ENCODE peak calls at places on chromosomes 2 and 18, in five cellular contexts. O, I, D, K and L are unnamed samples.

GRCh38 chr2:128347701-128348504 is 29.2 kb upstream of the HS6ST1 start:
- DNase-seq in O (no peak), I (no peak), D (peak), K (peak), L (peak)

GRCh38 chr18:46719388-46719787 is 37.5 kb downstream of the ST8SIA5 start:
- DNase-seq in O (no peak), I (peak), D (no peak), K (no peak), L (no peak)

GRCh38 chr18:36454848-36455458 is 157.4 kb downstream of the FHOD3 start:
- DNase-seq in O (no peak), I (no peak), D (no peak), K (no peak), L (no peak)

GRCh38 chr2:6554403-6554802 is 311.3 kb downstream of the CMPK2 start:
- DNase-seq in O (no peak), I (no peak), D (no peak), K (no peak), L (no peak)

GRCh38 chr2:149832256-149832655 is 244.7 kb upstream of the MMADHC start:
- DNase-seq in O (no peak), I (no peak), D (no peak), K (no peak), L (no peak)

GRCh38 chr2:197145471-197146056 is 165.0 kb downstream of the ANKRD44 start:
- DNase-seq in O (no peak), I (peak), D (no peak), K (no peak), L (no peak)

GRCh38 chr2:175054340-175054739 is 49.2 kb upstream of the CHN1 start:
- DNase-seq in O (no peak), I (no peak), D (no peak), K (no peak), L (no peak)

GRCh38 chr2:28291811-28292455 is 100.7 kb upstream of the FOSL2 start:
- DNase-seq in O (no peak), I (no peak), D (no peak), K (no peak), L (no peak)

GRCh38 chr2:66070717-66071602 is 364.0 kb upstream of the MEIS1 start:
- DNase-seq in O (no peak), I (no peak), D (no peak), K (no peak), L (no peak)

GRCh38 chr2:126657636-126658315 is 1.8 kb downstream of the GYPC start:
- DNase-seq in O (peak), I (peak), D (peak), K (peak), L (peak)

GRCh38 chr18:26543368-26543767 is 5.0 kb downstream of the KCTD1 start:
- DNase-seq in O (no peak), I (no peak), D (no peak), K (no peak), L (no peak)

GRCh38 chr2:892892-893291 is 57.8 kb upstream of the SNTG2 start:
- DNase-seq in O (no peak), I (no peak), D (no peak), K (no peak), L (no peak)

GRCh38 chr2:205739618-205740017 is 57.3 kb downstream of the NRP2 start:
- DNase-seq in O (no peak), I (no peak), D (no peak), K (no peak), L (no peak)

GRCh38 chr2:156470975-156471583 is 34.9 kb downstream of the GPD2 start:
- DNase-seq in O (no peak), I (no peak), D (no peak), K (no peak), L (no peak)

GRCh38 chr2:17470855-17471641 is 47.2 kb downstream of the RAD51AP2 start:
- DNase-seq in O (peak), I (no peak), D (no peak), K (no peak), L (no peak)

GRCh38 chr2:42967959-42968674 is 175.7 kb upstream of the HAAO start:
- DNase-seq in O (no peak), I (no peak), D (peak), K (peak), L (peak)

GRCh38 chr2:95047629-95048510 is 22.4 kb downstream of the MAL start:
- DNase-seq in O (no peak), I (no peak), D (no peak), K (no peak), L (no peak)

GRCh38 chr2:240250985-240251847 is 110.8 kb upstream of the OTOS start:
- DNase-seq in O (no peak), I (peak), D (peak), K (peak), L (peak)

GRCh38 chr18:63307555-63308200 is 11.9 kb downstream of the BCL2 start:
- DNase-seq in O (no peak), I (no peak), D (no peak), K (no peak), L (no peak)

GRCh38 chr2:159202568-159203071 is 83.9 kb downstream of the WDSUB1 start:
- DNase-seq in O (no peak), I (peak), D (no peak), K (peak), L (no peak)

GRCh38 chr2:217459675-217460405 is 543.0 kb downstream of the TNS1 start:
- DNase-seq in O (no peak), I (no peak), D (no peak), K (no peak), L (no peak)

GRCh38 chr2:111029135-111029927 is 91.4 kb upstream of the BCL2L11 start:
- DNase-seq in O (no peak), I (peak), D (no peak), K (no peak), L (no peak)

GRCh38 chr2:234245945-234246344 is 195.4 kb downstream of the SPP2 start:
- DNase-seq in O (no peak), I (no peak), D (no peak), K (no peak), L (no peak)

GRCh38 chr18:36895606-36896005 is 66.7 kb downstream of the KIAA1328 start:
- DNase-seq in O (no peak), I (no peak), D (no peak), K (no peak), L (no peak)

GRCh38 chr2:25323042-25323514 is 18.6 kb downstream of the DNMT3A start:
- DNase-seq in O (peak), I (peak), D (no peak), K (no peak), L (no peak)

GRCh38 chr2:113157897-113158753 is 15.6 kb upstream of the PSD4 start:
- DNase-seq in O (no peak), I (peak), D (no peak), K (no peak), L (no peak)

GRCh38 chr2:189086710-189087109 is 92.9 kb downstream of the COL5A2 start:
- DNase-seq in O (no peak), I (no peak), D (no peak), K (no peak), L (no peak)

GRCh38 chr2:188309364-188309763 is 17.7 kb downstream of the GULP1 start:
- DNase-seq in O (no peak), I (no peak), D (no peak), K (no peak), L (no peak)

GRCh38 chr2:205337307-205337706 is 345.0 kb upstream of the NRP2 start:
- DNase-seq in O (no peak), I (no peak), D (no peak), K (no peak), L (no peak)

GRCh38 chr2:138818479-138818878 is 38.3 kb upstream of the NXPH2 start:
- DNase-seq in O (no peak), I (no peak), D (no peak), K (no peak), L (no peak)

GRCh38 chr2:88865801-88866353 is 174.4 kb downstream of the RPIA start:
- DNase-seq in O (no peak), I (no peak), D (no peak), K (no peak), L (no peak)

GRCh38 chr2:215441560-215442391 is 5.9 kb upstream of the FN1 start:
- DNase-seq in O (no peak), I (no peak), D (no peak), K (no peak), L (no peak)

GRCh38 chr2:105038383-105039061 is 653 bp downstream of the MRPS9 start:
- DNase-seq in O (no peak), I (no peak), D (no peak), K (no peak), L (no peak)

GRCh38 chr2:166419616-166419934 is 43.8 kb upstream of the SCN9A start:
- DNase-seq in O (no peak), I (no peak), D (no peak), K (no peak), L (no peak)

GRCh38 chr18:36296591-36297418 is 708 bp upstream of the FHOD3 start:
- DNase-seq in O (peak), I (peak), D (peak), K (peak), L (no peak)

GRCh38 chr2:66428986-66429612 is 5.8 kb upstream of the MEIS1 start:
- DNase-seq in O (no peak), I (no peak), D (no peak), K (no peak), L (no peak)

GRCh38 chr2:63581266-63581961 is 6.9 kb downstream of the WDPCP start:
- DNase-seq in O (no peak), I (no peak), D (no peak), K (peak), L (no peak)

GRCh38 chr2:63576546-63576945 is 11.7 kb downstream of the WDPCP start:
- DNase-seq in O (no peak), I (no peak), D (no peak), K (no peak), L (no peak)

GRCh38 chr2:63578767-63579166 is 9.5 kb downstream of the WDPCP start:
- DNase-seq in O (no peak), I (no peak), D (no peak), K (no peak), L (no peak)

GRCh38 chr2:63582873-63583272 is 5.4 kb downstream of the WDPCP start:
- DNase-seq in O (no peak), I (no peak), D (no peak), K (no peak), L (no peak)

DNA sequence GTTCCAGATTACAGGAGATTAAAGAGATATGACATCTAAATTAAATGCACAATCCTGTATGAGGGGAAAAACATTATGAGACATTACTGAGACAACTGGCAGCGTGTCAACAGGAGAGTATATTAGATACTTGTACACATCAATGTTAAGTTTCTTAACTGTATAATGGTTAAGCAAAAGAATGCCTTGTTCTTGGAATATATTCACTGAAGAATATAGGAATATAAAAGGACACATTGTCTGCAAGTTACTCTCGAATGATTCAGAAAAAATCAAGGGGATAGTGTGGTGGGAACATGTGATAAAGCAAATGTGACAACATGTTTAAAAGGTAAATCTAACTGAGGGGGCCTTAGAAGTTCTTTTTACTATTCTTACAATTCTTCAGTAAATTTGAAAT is 7.6 kb downstream of the WDPCP start:
- DNase-seq in O (no peak), I (no peak), D (no peak), K (no peak), L (no peak)
- H3K27ac ChIP-seq in O (no peak), I (no peak), D (peak), K (peak), L (no peak)

DNA sequence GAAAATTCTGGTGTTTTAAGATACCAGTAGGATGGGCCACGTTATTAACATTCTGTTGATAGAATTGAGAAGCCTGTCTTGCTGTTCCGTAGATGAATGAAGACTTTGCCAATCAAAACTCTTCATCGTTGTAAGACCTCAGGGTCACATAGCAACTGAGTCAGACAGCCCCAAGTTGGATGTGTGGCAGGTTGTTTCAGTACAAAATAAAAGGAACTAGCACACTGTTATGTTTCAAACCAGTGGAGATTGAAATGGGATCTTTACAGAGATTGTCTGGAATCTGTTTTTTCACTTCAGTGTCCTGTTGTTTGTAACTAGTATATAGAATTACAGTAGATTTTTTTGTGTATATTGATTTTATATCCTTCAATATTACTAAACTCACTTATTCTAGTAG is 22.6 kb downstream of the EPC2 start:
- DNase-seq in O (no peak), I (no peak), D (no peak), K (no peak), L (no peak)
- H3K27ac ChIP-seq in O (no peak), I (no peak), D (no peak), K (no peak), L (no peak)

DNA sequence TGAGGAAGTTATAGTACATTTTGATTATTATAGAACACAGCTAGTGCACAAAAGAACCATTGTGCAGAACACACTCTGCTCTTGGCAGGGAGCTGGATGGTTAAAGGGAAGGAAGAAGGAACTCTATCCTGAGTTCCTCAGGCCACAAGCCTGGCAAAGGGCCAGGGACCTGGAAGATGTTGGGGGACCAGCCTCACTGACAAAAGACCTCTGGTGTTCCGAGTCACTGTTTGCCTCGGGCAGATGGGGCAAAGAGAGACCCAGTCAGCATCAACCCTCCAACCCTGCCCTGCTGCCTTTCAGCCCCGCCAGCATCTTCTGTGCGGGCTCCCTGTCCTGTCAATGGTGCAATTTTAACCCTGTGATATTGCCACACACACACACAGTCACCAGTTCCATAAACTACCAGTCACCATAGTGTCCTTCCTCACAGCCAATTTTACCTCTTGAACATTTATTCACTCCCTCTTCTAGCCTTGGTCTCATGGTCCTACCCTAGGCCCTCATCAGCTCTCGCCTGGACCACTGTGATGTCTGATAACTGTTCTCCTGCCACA is 21.9 kb downstream of the NEMP2 start:
- DNase-seq in O (no peak), I (no peak), D (no peak), K (no peak), L (no peak)
- H3K27ac ChIP-seq in O (no peak), I (no peak), D (no peak), K (no peak), L (no peak)

DNA sequence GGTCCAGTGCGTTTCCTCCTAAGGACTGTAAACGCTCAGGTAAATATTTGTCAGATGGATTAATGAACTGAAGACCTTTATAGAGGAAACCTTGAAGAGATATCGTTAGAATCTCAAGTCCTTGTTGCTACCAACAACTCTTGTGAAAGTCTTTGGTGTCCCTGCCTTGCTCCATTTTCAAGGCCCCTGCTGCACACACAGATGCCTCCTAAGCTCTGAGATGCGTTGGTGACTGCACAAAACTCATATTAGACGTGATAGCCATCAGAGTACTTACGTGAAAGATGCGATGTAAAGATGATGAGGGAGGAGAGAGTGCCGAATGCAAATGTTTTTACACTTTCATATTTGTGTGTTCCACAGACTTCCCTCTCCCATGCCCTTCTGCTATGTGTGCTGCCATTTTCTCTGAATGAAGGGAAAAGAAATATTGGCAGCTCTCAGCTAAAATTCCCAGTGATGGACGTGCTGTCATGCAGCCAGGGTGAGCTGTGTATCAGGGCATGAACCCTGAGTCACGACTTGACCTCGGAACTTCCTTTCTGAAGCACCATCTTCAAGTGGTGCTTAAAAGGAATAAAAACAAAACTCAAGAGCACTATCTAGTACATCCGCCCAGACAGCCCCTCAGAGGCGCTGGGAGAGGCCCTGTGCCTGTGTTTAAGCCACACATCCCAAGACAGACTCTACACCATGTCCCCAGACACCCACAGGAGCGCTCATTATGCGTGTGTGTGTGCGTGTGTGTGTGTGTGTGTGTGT is 117.4 kb downstream of the FAM210A start:
- DNase-seq in O (no peak), I (peak), D (no peak), K (no peak), L (no peak)
- H3K27ac ChIP-seq in O (no peak), I (no peak), D (no peak), K (no peak), L (no peak)

GRCh38 chr2:99977947-99978346 is 164.4 kb downstream of the AFF3 start:
- DNase-seq in O (no peak), I (no peak), D (no peak), K (no peak), L (no peak)
- H3K27ac ChIP-seq in O (no peak), I (no peak), D (no peak), K (no peak), L (no peak)

GRCh38 chr18:75324686-75325257 is 102.7 kb downstream of the SMIM21 start:
- DNase-seq in O (no peak), I (no peak), D (no peak), K (no peak), L (no peak)

GRCh38 chr18:75321431-75321830 is 106.1 kb downstream of the SMIM21 start:
- DNase-seq in O (no peak), I (no peak), D (no peak), K (no peak), L (no peak)

GRCh38 chr18:75322206-75322605 is 105.3 kb downstream of the SMIM21 start:
- DNase-seq in O (no peak), I (no peak), D (no peak), K (no peak), L (no peak)

GRCh38 chr18:75320506-75320905 is 107.0 kb downstream of the SMIM21 start:
- DNase-seq in O (no peak), I (no peak), D (no peak), K (no peak), L (no peak)

GRCh38 chr18:75324211-75324610 is 103.3 kb downstream of the SMIM21 start:
- DNase-seq in O (no peak), I (no peak), D (no peak), K (no peak), L (no peak)
- H3K27ac ChIP-seq in O (no peak), I (no peak), D (no peak), K (no peak), L (no peak)

DNA sequence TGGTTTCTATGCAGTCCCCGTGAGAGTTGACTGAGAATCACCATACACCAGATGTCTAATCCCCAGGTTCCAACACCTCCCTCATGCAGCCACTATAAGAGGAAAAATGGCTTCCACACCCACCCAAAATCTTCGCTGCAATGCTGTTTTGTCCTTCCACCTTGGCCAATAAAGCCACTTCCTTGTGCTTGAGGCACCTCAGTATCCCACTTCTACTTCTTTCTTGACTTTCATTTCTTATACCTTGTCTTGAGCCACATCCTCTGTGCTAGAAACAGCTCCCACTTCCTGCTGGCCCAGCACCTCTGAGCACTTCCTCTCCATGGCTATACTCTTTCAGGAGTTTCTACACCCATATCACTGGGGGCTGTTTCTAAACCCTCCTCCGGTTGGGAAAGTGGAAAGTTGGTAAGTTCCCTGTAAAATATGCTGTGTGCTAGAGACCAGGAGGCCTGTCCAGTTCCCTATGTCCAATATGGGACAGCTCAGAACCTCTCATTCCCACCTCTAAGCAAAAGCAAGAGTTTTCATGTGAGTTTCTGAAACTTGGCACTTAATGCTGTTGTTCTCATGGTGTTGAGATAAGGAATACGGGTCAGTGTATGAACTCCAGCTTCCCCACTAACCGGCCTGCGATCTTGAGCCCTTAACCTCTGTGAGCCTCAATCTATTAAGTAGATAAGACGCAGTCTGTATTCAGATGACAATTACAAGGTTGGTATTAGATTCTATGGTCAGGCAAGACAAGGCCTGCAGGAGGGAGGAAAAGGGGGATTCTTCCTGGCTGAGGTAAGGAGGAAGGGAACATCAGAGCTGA is 209.1 kb upstream of the ID2 start:
- DNase-seq in O (no peak), I (peak), D (no peak), K (no peak), L (no peak)
- H3K27ac ChIP-seq in O (no peak), I (peak), D (peak), K (no peak), L (no peak)

GRCh38 chr18:58207520-58208152 is 163.6 kb downstream of the NEDD4L start:
- DNase-seq in O (no peak), I (no peak), D (no peak), K (no peak), L (no peak)
- H3K27ac ChIP-seq in O (no peak), I (no peak), D (peak), K (no peak), L (no peak)